ENCODE peak calls at places on chromosomes 1 and 21, in four cellular contexts. R is OCI-LY7, Y is SK-N-SH, V is neural progenitor cell. Q is an unnamed sample. For H4K20me1, the result is how much of the 10 kb centered on the place peaks cover.

GRCh38 chr1:237316352-237316751 is 274.4 kb downstream of the RYR2 start:
- DNase-seq in R (no peak), Y (no peak), V (no peak), Q (no peak)

GRCh38 chr1:65066766-65067490 is 81.1 kb upstream of the AK4 start:
- DNase-seq in R (peak), Y (peak), V (peak), Q (peak)

GRCh38 chr1:65423884-65424655 is 3.6 kb downstream of the LEPR start:
- DNase-seq in R (no peak), Y (no peak), V (no peak), Q (no peak)

GRCh38 chr1:94039514-94039870 is 81.5 kb downstream of the ABCA4 start:
- DNase-seq in R (peak), Y (peak), V (peak), Q (peak)

GRCh38 chr21:32578107-32578691 is 7.1 kb downstream of the TCP10L start:
- DNase-seq in R (peak), Y (peak), V (peak), Q (peak)

GRCh38 chr21:37463083-37463780 is 96.7 kb downstream of the DYRK1A start:
- DNase-seq in R (peak), Y (peak), V (peak), Q (peak)

GRCh38 chr1:218394416-218394815 is 49.3 kb downstream of the TGFB2 start:
- DNase-seq in R (no peak), Y (no peak), V (no peak), Q (no peak)

GRCh38 chr1:1875932-1876331 is 15.0 kb downstream of the GNB1 start:
- DNase-seq in R (no peak), Y (no peak), V (no peak), Q (no peak)

GRCh38 chr21:39673736-39674135 is 61.0 kb downstream of the B3GALT5 start:
- DNase-seq in R (no peak), Y (no peak), V (no peak), Q (no peak)

GRCh38 chr1:244207042-244207934 is 156.2 kb downstream of the ZBTB18 start:
- DNase-seq in R (no peak), Y (no peak), V (no peak), Q (no peak)

GRCh38 chr1:15007842-15008241 is 145.7 kb upstream of the TMEM51 start:
- DNase-seq in R (no peak), Y (no peak), V (no peak), Q (no peak)

GRCh38 chr1:12150456-12151200 is 16.2 kb upstream of the TNFRSF1B start:
- DNase-seq in R (peak), Y (no peak), V (no peak), Q (no peak)

GRCh38 chr1:100134872-100135271 is 1.9 kb downstream of the TRMT13 start:
- DNase-seq in R (peak), Y (no peak), V (no peak), Q (no peak)

GRCh38 chr1:184191181-184191601 is 139.7 kb downstream of the TSEN15 start:
- DNase-seq in R (no peak), Y (no peak), V (peak), Q (no peak)

GRCh38 chr1:37673920-37674319 is 18.4 kb upstream of the CDCA8 start:
- DNase-seq in R (no peak), Y (no peak), V (no peak), Q (peak)

GRCh38 chr21:31334648-31335121 is 9.4 kb downstream of the TIAM1 start:
- DNase-seq in R (no peak), Y (peak), V (no peak), Q (no peak)

GRCh38 chr1:9174762-9175161 is 45.9 kb upstream of the GPR157 start:
- DNase-seq in R (no peak), Y (no peak), V (no peak), Q (no peak)

GRCh38 chr1:156160744-156161181 is 7.4 kb downstream of the SEMA4A start:
- DNase-seq in R (no peak), Y (peak), V (peak), Q (no peak)

GRCh38 chr1:10682114-10682445 is 114.4 kb downstream of the CASZ1 start:
- DNase-seq in R (no peak), Y (no peak), V (no peak), Q (no peak)
- H3K27ac ChIP-seq in R (no peak), Y (no peak), V (no peak), Q (no peak)

GRCh38 chr21:34894401-34894800 is 154.7 kb downstream of the RUNX1 start:
- DNase-seq in R (no peak), Y (no peak), V (no peak), Q (peak)
- H4K20me1 ChIP-seq in R (under half), Y (under half), V (under half), Q (under half)

GRCh38 chr1:41523981-41524675 is 39.6 kb upstream of the EDN2 start:
- DNase-seq in R (no peak), Y (no peak), V (no peak), Q (no peak)

GRCh38 chr1:41525891-41526587 is 41.6 kb upstream of the EDN2 start:
- DNase-seq in R (no peak), Y (no peak), V (no peak), Q (no peak)

GRCh38 chr1:41526956-41527561 is 42.6 kb upstream of the EDN2 start:
- DNase-seq in R (no peak), Y (no peak), V (no peak), Q (no peak)

GRCh38 chr1:41523071-41523470 is 38.6 kb upstream of the EDN2 start:
- DNase-seq in R (no peak), Y (no peak), V (no peak), Q (no peak)

GRCh38 chr1:41524676-41525675 is 40.5 kb upstream of the EDN2 start:
- DNase-seq in R (no peak), Y (no peak), V (no peak), Q (no peak)
- H3K27ac ChIP-seq in R (no peak), Y (no peak), V (no peak), Q (no peak)

DNA sequence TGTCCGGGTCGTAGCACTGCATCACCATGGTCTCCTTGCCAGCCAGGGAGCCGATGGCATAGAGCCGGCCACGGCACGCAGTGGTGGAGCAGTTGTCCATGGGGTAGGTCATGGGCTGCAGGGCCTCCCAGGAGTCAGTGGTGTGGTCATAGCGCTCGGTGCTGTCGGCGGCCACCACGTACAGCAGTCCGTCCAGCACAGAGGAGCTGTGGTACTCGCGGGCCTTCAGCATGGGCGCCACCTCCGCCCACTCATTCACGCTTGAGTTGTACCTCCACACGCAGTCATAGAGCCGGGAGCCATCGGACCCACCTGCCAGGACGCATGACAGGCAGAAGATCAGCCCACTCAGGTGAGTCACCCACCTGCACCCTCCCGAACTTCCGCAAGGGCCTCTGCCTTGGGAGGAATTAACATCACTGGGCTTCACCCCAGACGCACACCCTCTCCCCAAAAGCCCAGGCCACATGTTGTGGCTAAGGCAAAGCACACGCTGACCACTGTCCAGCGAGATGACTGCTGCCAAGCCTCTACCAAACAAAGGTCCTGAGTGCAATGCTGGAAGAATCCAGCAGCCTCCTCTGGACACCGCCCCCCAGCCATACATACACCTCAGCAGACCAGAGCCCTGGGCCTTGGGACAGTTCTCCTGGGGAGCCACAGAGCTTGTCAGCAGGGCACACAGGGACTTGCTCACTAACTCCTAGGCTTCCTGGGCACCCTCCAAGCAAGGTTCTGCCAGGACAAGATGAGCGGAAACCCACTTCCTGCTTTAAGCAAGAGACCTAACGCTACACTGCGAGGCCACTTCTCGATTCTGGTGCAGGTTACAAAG is 3.3 kb downstream of the KLHL21 start:
- DNase-seq in R (peak), Y (no peak), V (no peak), Q (peak)
- H4K20me1 ChIP-seq in R (under half), Y (under half), V (under half), Q (half or more)

DNA sequence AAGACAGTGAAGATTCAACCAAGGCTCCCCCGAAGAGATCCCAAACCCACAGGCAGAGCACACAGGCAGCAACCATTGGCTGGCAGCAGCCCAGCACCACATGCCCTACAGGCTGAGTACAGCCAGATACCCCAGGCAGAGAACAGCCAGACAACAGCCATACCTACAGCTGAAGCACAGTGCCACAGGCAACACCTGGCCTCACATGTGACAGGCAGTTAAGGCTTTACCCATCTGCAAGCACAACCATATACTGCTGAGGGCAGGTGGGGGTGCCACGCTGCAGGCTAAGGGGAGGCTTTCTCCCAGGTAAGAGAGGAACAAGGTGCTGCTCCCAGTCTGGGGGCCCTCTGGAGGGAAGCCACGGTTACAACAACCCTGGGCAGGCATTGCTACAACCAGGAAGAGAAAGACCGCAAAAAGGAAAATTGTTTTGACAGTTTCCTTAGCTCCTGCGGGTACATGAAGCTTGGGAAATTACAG is 12.3 kb downstream of the CHIT1 start:
- DNase-seq in R (no peak), Y (no peak), V (no peak), Q (no peak)
- H3K27ac ChIP-seq in R (no peak), Y (no peak), V (no peak), Q (no peak)

GRCh38 chr1:55192093-55192492 is 23.1 kb downstream of the USP24 start:
- DNase-seq in R (no peak), Y (no peak), V (no peak), Q (no peak)

GRCh38 chr1:55196433-55197035 is 18.6 kb downstream of the USP24 start:
- DNase-seq in R (no peak), Y (no peak), V (no peak), Q (no peak)

GRCh38 chr1:55197106-55197505 is 18.1 kb downstream of the USP24 start:
- DNase-seq in R (no peak), Y (no peak), V (no peak), Q (no peak)

GRCh38 chr1:55195523-55196233 is 19.5 kb downstream of the USP24 start:
- DNase-seq in R (no peak), Y (no peak), V (no peak), Q (no peak)

GRCh38 chr1:55194851-55195250 is 20.3 kb downstream of the USP24 start:
- DNase-seq in R (no peak), Y (no peak), V (no peak), Q (no peak)
- H4K20me1 ChIP-seq in R (under half), Y (under half), V (under half), Q (under half)

GRCh38 chr1:169103002-169103401 is 3.5 kb upstream of the ATP1B1 start:
- DNase-seq in R (no peak), Y (no peak), V (no peak), Q (no peak)

GRCh38 chr1:169100883-169101214 is 5.6 kb upstream of the ATP1B1 start:
- DNase-seq in R (no peak), Y (no peak), V (no peak), Q (no peak)

GRCh38 chr1:169100208-169100882 is 6.1 kb upstream of the ATP1B1 start:
- DNase-seq in R (no peak), Y (no peak), V (no peak), Q (no peak)

GRCh38 chr1:169103443-169103842 is 3.0 kb upstream of the ATP1B1 start:
- DNase-seq in R (no peak), Y (no peak), V (no peak), Q (no peak)

DNA sequence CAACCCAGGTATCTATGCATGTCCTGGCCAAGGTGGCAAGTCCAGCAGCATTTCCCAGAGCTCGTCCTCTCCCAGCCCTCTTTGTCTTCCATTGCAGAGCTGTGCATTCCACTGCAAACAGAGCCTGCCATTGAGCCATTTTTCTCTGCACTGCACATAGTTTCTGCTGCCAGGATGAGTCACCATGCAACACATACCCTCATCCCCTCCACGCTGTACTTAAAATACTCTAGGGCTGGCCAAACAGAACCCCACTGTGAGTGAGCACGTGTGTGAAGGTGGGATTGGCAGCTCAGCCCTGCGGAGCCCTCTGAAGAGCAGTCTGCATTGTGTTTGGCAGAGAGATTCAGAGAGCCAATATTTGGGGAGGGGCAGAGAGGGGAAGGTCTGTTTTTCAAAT is 3.9 kb upstream of the ATP1B1 start:
- DNase-seq in R (no peak), Y (no peak), V (peak), Q (no peak)
- H3K27ac ChIP-seq in R (no peak), Y (peak), V (no peak), Q (no peak)

Q was measured in DND-41.